ENCODE peak calls at places on chromosomes 1 and 21, in nine cellular contexts. One of them, this sample, is unnamed.
A peak's percentile ranks its signal among the peaks of the same experiment; 100 is the strongest.

GRCh38 chr1:67165468-67166058 is 691 bp upstream of the IL23R start:
- DNase-seq in HCT116: no peak
- DNase-seq in prostate gland: no peak
- DNase-seq in breast epithelium: no peak
- DNase-seq in transverse colon: no peak
- DNase-seq in upper lobe of left lung: no peak
- DNase-seq in K562: no peak
- DNase-seq in suprapubic skin: no peak
- DNase-seq in spleen: no peak
- DNase-seq in this sample: no peak

GRCh38 chr1:220371324-220371723 is 99.1 kb upstream of the RAB3GAP2 start:
- DNase-seq in HCT116: peak; percentile 10
- DNase-seq in prostate gland: no peak
- DNase-seq in breast epithelium: no peak
- DNase-seq in transverse colon: no peak
- DNase-seq in upper lobe of left lung: no peak
- DNase-seq in K562: peak; percentile 20
- DNase-seq in suprapubic skin: no peak
- DNase-seq in spleen: no peak
- DNase-seq in this sample: no peak

GRCh38 chr1:28447674-28448073 is 58.2 kb upstream of the RCC1 start:
- DNase-seq in HCT116: no peak
- DNase-seq in prostate gland: no peak
- DNase-seq in breast epithelium: no peak
- DNase-seq in transverse colon: no peak
- DNase-seq in upper lobe of left lung: no peak
- DNase-seq in K562: no peak
- DNase-seq in suprapubic skin: no peak
- DNase-seq in spleen: no peak
- DNase-seq in this sample: no peak

GRCh38 chr1:2459757-2460156 is 16.3 kb upstream of the PLCH2 start:
- DNase-seq in HCT116: no peak
- DNase-seq in prostate gland: no peak
- DNase-seq in breast epithelium: no peak
- DNase-seq in transverse colon: no peak
- DNase-seq in upper lobe of left lung: no peak
- DNase-seq in K562: no peak
- DNase-seq in suprapubic skin: no peak
- DNase-seq in spleen: no peak
- DNase-seq in this sample: peak; percentile 38

GRCh38 chr1:198909973-198910372 is 271.1 kb downstream of the PTPRC start:
- DNase-seq in HCT116: no peak
- DNase-seq in prostate gland: no peak
- DNase-seq in breast epithelium: no peak
- DNase-seq in transverse colon: no peak
- DNase-seq in upper lobe of left lung: no peak
- DNase-seq in K562: no peak
- DNase-seq in suprapubic skin: no peak
- DNase-seq in spleen: no peak
- DNase-seq in this sample: no peak

GRCh38 chr1:56710646-56711045 is 65.5 kb downstream of the PRKAA2 start:
- DNase-seq in HCT116: no peak
- DNase-seq in prostate gland: no peak
- DNase-seq in breast epithelium: no peak
- DNase-seq in transverse colon: no peak
- DNase-seq in upper lobe of left lung: no peak
- DNase-seq in K562: no peak
- DNase-seq in suprapubic skin: no peak
- DNase-seq in spleen: no peak
- DNase-seq in this sample: no peak

GRCh38 chr1:234715252-234715945 is 105.4 kb upstream of the IRF2BP2 start:
- DNase-seq in HCT116: no peak
- DNase-seq in prostate gland: no peak
- DNase-seq in breast epithelium: no peak
- DNase-seq in transverse colon: peak; percentile 56
- DNase-seq in upper lobe of left lung: no peak
- DNase-seq in K562: no peak
- DNase-seq in suprapubic skin: no peak
- DNase-seq in spleen: no peak
- DNase-seq in this sample: no peak

GRCh38 chr1:39110325-39110851 is 84.2 kb downstream of the NDUFS5 start:
- DNase-seq in HCT116: no peak
- DNase-seq in prostate gland: no peak
- DNase-seq in breast epithelium: no peak
- DNase-seq in transverse colon: no peak
- DNase-seq in upper lobe of left lung: peak; percentile 60
- DNase-seq in K562: no peak
- DNase-seq in suprapubic skin: no peak
- DNase-seq in spleen: no peak
- DNase-seq in this sample: no peak

GRCh38 chr1:178725603-178726517 is 816 bp downstream of the RALGPS2 start:
- DNase-seq in HCT116: peak; percentile 83
- DNase-seq in prostate gland: peak; percentile 87
- DNase-seq in breast epithelium: peak; percentile 67
- DNase-seq in transverse colon: peak; percentile 87
- DNase-seq in upper lobe of left lung: peak; percentile 90
- DNase-seq in K562: peak; percentile 79
- DNase-seq in suprapubic skin: no peak
- DNase-seq in spleen: peak; percentile 91
- DNase-seq in this sample: peak; percentile 69

GRCh38 chr1:178724734-178725602 is at the start of gene RALGPS2:
- DNase-seq in HCT116: no peak
- DNase-seq in prostate gland: peak; percentile 63
- DNase-seq in breast epithelium: no peak
- DNase-seq in transverse colon: peak; percentile 80
- DNase-seq in upper lobe of left lung: peak; percentile 74
- DNase-seq in K562: peak; percentile 86
- DNase-seq in suprapubic skin: no peak
- DNase-seq in spleen: peak; percentile 95
- DNase-seq in this sample: peak; percentile 76

GRCh38 chr1:178727014-178727895 is 2.2 kb downstream of the RALGPS2 start:
- DNase-seq in HCT116: no peak
- DNase-seq in prostate gland: no peak
- DNase-seq in breast epithelium: no peak
- DNase-seq in transverse colon: no peak
- DNase-seq in upper lobe of left lung: no peak
- DNase-seq in K562: no peak
- DNase-seq in suprapubic skin: no peak
- DNase-seq in spleen: no peak
- DNase-seq in this sample: no peak

GRCh38 chr1:178724386-178724733 is 684 bp upstream of the RALGPS2 start:
- DNase-seq in HCT116: no peak
- DNase-seq in prostate gland: no peak
- DNase-seq in breast epithelium: no peak
- DNase-seq in transverse colon: no peak
- DNase-seq in upper lobe of left lung: no peak
- DNase-seq in K562: no peak
- DNase-seq in suprapubic skin: no peak
- DNase-seq in spleen: no peak
- DNase-seq in this sample: no peak

DNA sequence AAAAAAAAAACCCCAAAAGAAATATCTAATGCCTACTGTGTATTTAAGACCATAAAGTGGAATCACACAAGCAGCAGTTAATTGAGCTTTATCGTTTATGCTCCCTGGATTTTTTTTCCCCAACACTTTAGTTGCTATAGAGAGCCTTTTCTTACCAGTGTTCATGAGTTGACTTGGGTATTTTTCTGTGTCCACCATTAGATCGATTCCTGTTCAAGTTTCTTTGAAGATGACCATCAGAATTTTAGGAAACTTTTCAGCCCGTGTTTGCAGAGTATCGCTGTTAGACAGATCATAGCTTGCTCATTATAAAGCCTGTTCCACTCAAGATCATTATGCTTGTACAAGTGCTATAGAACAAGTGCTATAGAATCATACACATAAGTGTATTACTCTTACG is 1.5 kb downstream of the RALGPS2 start:
- DNase-seq in HCT116: no peak
- DNase-seq in prostate gland: no peak
- DNase-seq in breast epithelium: no peak
- DNase-seq in transverse colon: no peak
- DNase-seq in upper lobe of left lung: no peak
- DNase-seq in K562: no peak
- DNase-seq in suprapubic skin: no peak
- DNase-seq in spleen: no peak
- DNase-seq in this sample: no peak
- H3K4me3 ChIP-seq in HCT116: peak overlapping the region; percentile 63
- H3K4me3 ChIP-seq in prostate gland: peak overlapping the region; percentile 92
- H3K4me3 ChIP-seq in breast epithelium: peak overlapping the region; percentile 88
- H3K4me3 ChIP-seq in transverse colon: peak overlapping the region; percentile 99
- H3K4me3 ChIP-seq in upper lobe of left lung: peak overlapping the region; percentile 75
- H3K4me3 ChIP-seq in K562: peak overlapping the region; percentile 63
- H3K4me3 ChIP-seq in suprapubic skin: peak overlapping the region; percentile 78
- H3K4me3 ChIP-seq in spleen: peak overlapping the region; percentile 89
- H3K4me3 ChIP-seq in this sample: peak overlapping the region; percentile 99

DNA sequence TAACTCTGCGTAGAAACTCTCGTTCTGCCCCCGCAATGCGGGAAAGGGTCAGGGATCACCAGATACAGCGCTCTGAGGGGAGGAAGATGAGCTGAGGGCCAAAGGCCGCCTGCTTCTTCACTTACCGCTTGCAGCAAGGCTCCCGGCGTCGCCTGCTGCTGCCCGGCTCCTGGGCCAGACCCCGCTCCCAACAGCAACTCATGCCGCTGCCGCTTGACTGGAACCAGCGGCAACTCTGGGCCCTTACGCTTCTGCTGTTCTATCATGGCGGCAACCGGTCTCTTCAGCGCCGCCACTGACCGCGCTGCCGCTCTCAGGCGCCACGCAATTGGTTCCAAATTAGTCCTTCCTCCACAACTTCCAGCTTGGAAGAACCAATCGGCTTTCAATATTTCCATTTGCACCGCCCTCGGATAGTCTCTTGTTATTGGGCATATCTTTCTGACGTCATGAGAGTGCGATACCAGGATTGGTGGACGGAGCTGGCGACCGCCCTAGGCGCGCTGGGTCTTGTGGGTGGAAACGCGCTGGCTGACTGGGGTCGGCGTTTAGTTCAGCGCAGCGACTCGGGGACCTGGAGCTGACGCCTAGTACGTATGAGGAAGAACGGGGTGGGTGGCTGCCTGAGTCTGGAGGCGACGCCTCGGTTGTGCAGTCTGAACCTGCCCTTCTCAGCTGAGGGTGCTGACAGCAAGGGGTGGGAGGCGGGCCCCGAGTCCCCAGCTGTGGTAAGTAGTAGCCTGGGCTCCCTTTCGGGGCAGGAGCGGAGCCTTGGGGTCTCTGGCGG is at the start of the genes SNRNP40 and ZCCHC17:
- DNase-seq in HCT116: peak; percentile 99
- DNase-seq in prostate gland: peak; percentile 97
- DNase-seq in breast epithelium: peak; percentile 99
- DNase-seq in transverse colon: peak; percentile 95
- DNase-seq in upper lobe of left lung: peak; percentile 95
- DNase-seq in K562: peak; percentile 99
- DNase-seq in suprapubic skin: peak; percentile 98
- DNase-seq in spleen: peak; percentile 95
- DNase-seq in this sample: peak; percentile 95
- TF ChIP-seq POLR2A in HCT116: peak; percentile 87
- TF ChIP-seq POLR2A in prostate gland: peak; percentile 88
- TF ChIP-seq POLR2A in breast epithelium: peak; percentile 57
- TF ChIP-seq POLR2A in transverse colon: peak; percentile 96
- TF ChIP-seq POLR2A in upper lobe of left lung: peak; percentile 89
- TF ChIP-seq POLR2A in K562: peak; percentile 99
- TF ChIP-seq POLR2A in suprapubic skin: peak; percentile 78
- TF ChIP-seq POLR2A in spleen: peak; percentile 31
- TF ChIP-seq POLR2A in this sample: no peak

GRCh38 chr1:97903626-97904025 is 17.2 kb downstream of the DPYD start:
- DNase-seq in HCT116: no peak
- DNase-seq in prostate gland: no peak
- DNase-seq in breast epithelium: no peak
- DNase-seq in transverse colon: no peak
- DNase-seq in upper lobe of left lung: no peak
- DNase-seq in K562: no peak
- DNase-seq in suprapubic skin: no peak
- DNase-seq in spleen: no peak
- DNase-seq in this sample: no peak

GRCh38 chr1:97906567-97907228 is 14.1 kb downstream of the DPYD start:
- DNase-seq in HCT116: no peak
- DNase-seq in prostate gland: no peak
- DNase-seq in breast epithelium: no peak
- DNase-seq in transverse colon: no peak
- DNase-seq in upper lobe of left lung: peak; percentile 71
- DNase-seq in K562: no peak
- DNase-seq in suprapubic skin: peak; percentile 80
- DNase-seq in spleen: no peak
- DNase-seq in this sample: no peak

GRCh38 chr1:97905141-97905540 is 15.7 kb downstream of the DPYD start:
- DNase-seq in HCT116: no peak
- DNase-seq in prostate gland: no peak
- DNase-seq in breast epithelium: no peak
- DNase-seq in transverse colon: no peak
- DNase-seq in upper lobe of left lung: no peak
- DNase-seq in K562: no peak
- DNase-seq in suprapubic skin: no peak
- DNase-seq in spleen: no peak
- DNase-seq in this sample: no peak

GRCh38 chr1:97902067-97902466 is 18.8 kb downstream of the DPYD start:
- DNase-seq in HCT116: no peak
- DNase-seq in prostate gland: no peak
- DNase-seq in breast epithelium: no peak
- DNase-seq in transverse colon: no peak
- DNase-seq in upper lobe of left lung: no peak
- DNase-seq in K562: no peak
- DNase-seq in suprapubic skin: no peak
- DNase-seq in spleen: no peak
- DNase-seq in this sample: no peak

GRCh38 chr1:97904528-97904927 is 16.3 kb downstream of the DPYD start:
- DNase-seq in HCT116: no peak
- DNase-seq in prostate gland: no peak
- DNase-seq in breast epithelium: no peak
- DNase-seq in transverse colon: no peak
- DNase-seq in upper lobe of left lung: no peak
- DNase-seq in K562: no peak
- DNase-seq in suprapubic skin: no peak
- DNase-seq in spleen: no peak
- DNase-seq in this sample: no peak
- TF ChIP-seq POLR2AphosphoS5 in HCT116: no peak
- TF ChIP-seq POLR2AphosphoS5 in prostate gland: no peak
- TF ChIP-seq POLR2AphosphoS5 in breast epithelium: no peak
- TF ChIP-seq POLR2AphosphoS5 in transverse colon: no peak
- TF ChIP-seq POLR2AphosphoS5 in upper lobe of left lung: no peak
- TF ChIP-seq POLR2AphosphoS5 in K562: no peak
- TF ChIP-seq POLR2AphosphoS5 in suprapubic skin: no peak
- TF ChIP-seq POLR2AphosphoS5 in spleen: no peak
- TF ChIP-seq POLR2AphosphoS5 in this sample: no peak

GRCh38 chr21:42201615-42202161 is 17.3 kb upstream of the ABCG1 start:
- DNase-seq in HCT116: no peak
- DNase-seq in prostate gland: no peak
- DNase-seq in breast epithelium: no peak
- DNase-seq in transverse colon: no peak
- DNase-seq in upper lobe of left lung: no peak
- DNase-seq in K562: no peak
- DNase-seq in suprapubic skin: no peak
- DNase-seq in spleen: no peak
- DNase-seq in this sample: no peak

GRCh38 chr21:42202321-42202720 is 16.6 kb upstream of the ABCG1 start:
- DNase-seq in HCT116: no peak
- DNase-seq in prostate gland: no peak
- DNase-seq in breast epithelium: no peak
- DNase-seq in transverse colon: no peak
- DNase-seq in upper lobe of left lung: no peak
- DNase-seq in K562: no peak
- DNase-seq in suprapubic skin: no peak
- DNase-seq in spleen: no peak
- DNase-seq in this sample: no peak

GRCh38 chr21:42198949-42199348 is 20.0 kb upstream of the ABCG1 start:
- DNase-seq in HCT116: no peak
- DNase-seq in prostate gland: no peak
- DNase-seq in breast epithelium: no peak
- DNase-seq in transverse colon: no peak
- DNase-seq in upper lobe of left lung: no peak
- DNase-seq in K562: no peak
- DNase-seq in suprapubic skin: no peak
- DNase-seq in spleen: no peak
- DNase-seq in this sample: no peak

GRCh38 chr21:42200906-42201614 is 17.9 kb upstream of the ABCG1 start:
- DNase-seq in HCT116: no peak
- DNase-seq in prostate gland: no peak
- DNase-seq in breast epithelium: peak; percentile 3
- DNase-seq in transverse colon: no peak
- DNase-seq in upper lobe of left lung: no peak
- DNase-seq in K562: no peak
- DNase-seq in suprapubic skin: no peak
- DNase-seq in spleen: no peak
- DNase-seq in this sample: no peak

GRCh38 chr21:42199488-42200463 is 19.2 kb upstream of the ABCG1 start:
- DNase-seq in HCT116: no peak
- DNase-seq in prostate gland: peak; percentile 29
- DNase-seq in breast epithelium: no peak
- DNase-seq in transverse colon: peak; percentile 46
- DNase-seq in upper lobe of left lung: peak; percentile 58
- DNase-seq in K562: no peak
- DNase-seq in suprapubic skin: no peak
- DNase-seq in spleen: no peak
- DNase-seq in this sample: no peak
- H3K4me3 ChIP-seq in HCT116: no peak overlapping the region
- H3K4me3 ChIP-seq in prostate gland: no peak overlapping the region
- H3K4me3 ChIP-seq in breast epithelium: no peak overlapping the region
- H3K4me3 ChIP-seq in transverse colon: no peak overlapping the region
- H3K4me3 ChIP-seq in upper lobe of left lung: no peak overlapping the region
- H3K4me3 ChIP-seq in K562: no peak overlapping the region
- H3K4me3 ChIP-seq in suprapubic skin: no peak overlapping the region
- H3K4me3 ChIP-seq in spleen: no peak overlapping the region
- H3K4me3 ChIP-seq in this sample: no peak overlapping the region